ENCODE peak calls at places on chromosomes 13 and 19, in four cellular contexts. W is HepG2, C is K562, X is Panc1. A is an unnamed sample.

GRCh38 chr13:29937836-29938235 is 87.4 kb upstream of the UBL3 start:
- DNase-seq in W (no peak), C (no peak), X (no peak), A (no peak)

GRCh38 chr19:16273005-16273404 is 51.6 kb upstream of the KLF2 start:
- DNase-seq in W (no peak), C (no peak), X (no peak), A (no peak)

GRCh38 chr13:104937881-104938280 is 1597.6 kb downstream of the EFNB2 start:
- DNase-seq in W (no peak), C (no peak), X (no peak), A (no peak)

GRCh38 chr13:109807345-109807744 is 21.0 kb upstream of the IRS2 start:
- DNase-seq in W (no peak), C (no peak), X (no peak), A (no peak)

GRCh38 chr19:38512277-38512676 is 78.8 kb downstream of the RYR1 start:
- DNase-seq in W (no peak), C (no peak), X (no peak), A (no peak)

GRCh38 chr19:6925801-6926751 is 38.7 kb downstream of the ADGRE1 start:
- DNase-seq in W (no peak), C (no peak), X (no peak), A (no peak)

GRCh38 chr19:6278740-6279619 is 795 bp downstream of the MLLT1 start:
- DNase-seq in W (no peak), C (no peak), X (no peak), A (no peak)

GRCh38 chr13:94228781-94229180 is 250.7 kb downstream of the DCT start:
- DNase-seq in W (no peak), C (no peak), X (no peak), A (no peak)

GRCh38 chr13:46334423-46334822 is 52.6 kb downstream of the RUBCNL start:
- DNase-seq in W (no peak), C (no peak), X (no peak), A (no peak)

GRCh38 chr13:33228645-33229445 is 56.7 kb downstream of the STARD13 start:
- DNase-seq in W (peak), C (peak), X (no peak), A (peak)

GRCh38 chr13:23612182-23612581 is 42.0 kb downstream of the TNFRSF19 start:
- DNase-seq in W (no peak), C (no peak), X (no peak), A (no peak)

GRCh38 chr13:40194204-40194806 is 472.1 kb downstream of the FOXO1 start:
- DNase-seq in W (no peak), C (no peak), X (no peak), A (no peak)

GRCh38 chr13:27401210-27401609 is 23.2 kb upstream of the GTF3A start:
- DNase-seq in W (no peak), C (no peak), X (no peak), A (no peak)

GRCh38 chr13:31000889-31001288 is 68.4 kb downstream of the TEX26 start:
- DNase-seq in W (no peak), C (no peak), X (no peak), A (no peak)

GRCh38 chr13:34360702-34361101 is 542.8 kb downstream of the RFC3 start:
- DNase-seq in W (no peak), C (no peak), X (no peak), A (no peak)

GRCh38 chr13:42364613-42365000 is 92.7 kb downstream of the AKAP11 start:
- DNase-seq in W (no peak), C (no peak), X (no peak), A (no peak)

GRCh38 chr13:42753697-42754096 is 27.7 kb upstream of the FAM216B start:
- DNase-seq in W (no peak), C (no peak), X (no peak), A (no peak)

GRCh38 chr19:18612772-18613588 is at the start of gene TMEM59L:
- DNase-seq in W (no peak), C (no peak), X (no peak), A (no peak)

GRCh38 chr19:35327642-35328041 is 1.3 kb upstream of the CD22 start:
- DNase-seq in W (peak), C (peak), X (no peak), A (no peak)

GRCh38 chr19:1270168-1270853 is 1.2 kb downstream of the CIRBP start:
- DNase-seq in W (no peak), C (peak), X (no peak), A (no peak)

GRCh38 chr19:35346193-35347052 is 1.3 kb upstream of the FFAR1 start:
- DNase-seq in W (peak), C (peak), X (no peak), A (no peak)

GRCh38 chr19:29583196-29584006 is 22.7 kb upstream of the POP4 start:
- DNase-seq in W (no peak), C (no peak), X (no peak), A (no peak)

GRCh38 chr19:48516536-48516935 is 4.9 kb upstream of the LMTK3 start:
- DNase-seq in W (no peak), C (no peak), X (no peak), A (no peak)

GRCh38 chr19:7863157-7863970 is 10.8 kb downstream of the PRR36 start:
- DNase-seq in W (no peak), C (peak), X (no peak), A (no peak)

GRCh38 chr19:14361824-14362223 is 19.4 kb upstream of the ADGRE5 start:
- DNase-seq in W (no peak), C (peak), X (no peak), A (no peak)

GRCh38 chr13:26811636-26812035 is 51.0 kb upstream of the GPR12 start:
- DNase-seq in W (no peak), C (no peak), X (no peak), A (no peak)

GRCh38 chr19:20923077-20923871 is at the start of gene ZNF85:
- DNase-seq in W (peak), C (peak), X (peak), A (peak)

GRCh38 chr13:108961542-108962125 is 332.2 kb downstream of the MYO16 start:
- DNase-seq in W (peak), C (peak), X (peak), A (peak)

GRCh38 chr19:42176990-42177685 is 40.3 kb downstream of the DEDD2 start:
- DNase-seq in W (peak), C (peak), X (no peak), A (peak)
- TF ChIP-seq TCF7L2 in W (no peak), C (no peak), X (no peak), A (no peak)

GRCh38 chr13:113168211-113168610 is 9.8 kb downstream of the PROZ start:
- DNase-seq in W (no peak), C (no peak), X (no peak), A (no peak)

GRCh38 chr13:113172419-113172926 is 14.0 kb downstream of the PROZ start:
- DNase-seq in W (no peak), C (no peak), X (no peak), A (no peak)

GRCh38 chr13:113171250-113172125 is 13.0 kb downstream of the PROZ start:
- DNase-seq in W (no peak), C (no peak), X (no peak), A (no peak)

GRCh38 chr13:113169277-113170272 is 11.1 kb downstream of the PROZ start:
- DNase-seq in W (peak), C (no peak), X (no peak), A (no peak)

DNA sequence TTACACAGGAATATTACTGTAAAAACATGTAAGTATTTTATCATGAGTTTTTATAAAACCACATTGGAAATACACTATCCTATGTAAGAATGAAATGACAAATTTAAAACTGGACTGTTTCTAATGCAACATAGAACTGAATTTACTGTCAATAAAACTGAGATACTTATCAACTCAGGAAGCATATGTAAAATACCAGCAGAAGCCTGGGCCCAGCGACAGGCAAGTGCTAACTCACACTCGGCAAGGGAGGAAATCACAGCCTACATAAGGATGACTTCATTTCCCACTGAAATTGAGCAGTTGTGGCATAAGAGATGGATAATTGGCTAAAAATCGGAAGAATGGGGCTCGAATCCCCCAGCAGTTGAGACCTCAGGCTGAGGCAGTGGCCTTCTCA is 12.1 kb downstream of the PROZ start:
- DNase-seq in W (no peak), C (no peak), X (no peak), A (no peak)
- TF ChIP-seq TCF7L2 in W (no peak), C (no peak), X (no peak), A (no peak)

DNA sequence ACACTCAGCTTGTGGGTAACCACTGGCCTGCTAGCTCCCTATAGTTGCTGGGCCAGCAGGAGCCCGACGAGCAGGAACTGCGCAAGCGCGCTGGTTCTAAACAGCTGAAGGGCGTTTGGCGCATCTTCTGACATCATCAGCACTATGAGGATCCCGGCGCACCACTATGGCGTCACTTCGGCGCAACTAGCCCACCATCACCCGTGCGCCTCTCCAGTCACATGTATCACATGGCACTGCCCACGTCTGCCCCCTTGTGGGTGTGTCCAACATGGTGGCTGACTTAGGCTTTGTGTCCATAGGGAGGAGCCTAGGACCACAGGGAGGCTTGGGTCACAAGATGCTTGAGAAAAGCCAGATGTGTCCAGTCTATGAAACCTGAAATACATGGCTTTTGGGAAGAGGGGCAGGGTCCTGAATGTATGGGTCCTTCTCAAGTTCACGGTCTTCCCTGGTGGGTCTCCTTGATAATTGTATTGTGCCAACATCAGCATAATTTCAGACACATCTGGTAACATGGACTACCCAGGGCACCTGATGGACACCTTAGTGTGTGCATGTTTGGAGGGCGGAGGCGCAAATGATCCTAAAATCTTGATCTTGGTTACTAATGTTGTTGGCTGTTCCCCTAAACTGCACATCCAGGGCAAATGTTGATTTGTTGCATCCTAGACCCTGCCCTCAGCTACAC is 18.0 kb downstream of the KLK4 start:
- DNase-seq in W (no peak), C (peak), X (no peak), A (peak)
- TF ChIP-seq TCF7L2 in W (no peak), C (no peak), X (no peak), A (no peak)

GRCh38 chr13:48153186-48153585 is 58.3 kb upstream of the MED4 start:
- DNase-seq in W (no peak), C (no peak), X (no peak), A (no peak)

GRCh38 chr13:48154671-48155070 is 59.8 kb upstream of the MED4 start:
- DNase-seq in W (peak), C (no peak), X (no peak), A (no peak)

GRCh38 chr13:48155850-48156249 is 60.9 kb upstream of the MED4 start:
- DNase-seq in W (no peak), C (no peak), X (peak), A (peak)

GRCh38 chr13:48151343-48151742 is 56.4 kb upstream of the MED4 start:
- DNase-seq in W (no peak), C (no peak), X (no peak), A (no peak)

DNA sequence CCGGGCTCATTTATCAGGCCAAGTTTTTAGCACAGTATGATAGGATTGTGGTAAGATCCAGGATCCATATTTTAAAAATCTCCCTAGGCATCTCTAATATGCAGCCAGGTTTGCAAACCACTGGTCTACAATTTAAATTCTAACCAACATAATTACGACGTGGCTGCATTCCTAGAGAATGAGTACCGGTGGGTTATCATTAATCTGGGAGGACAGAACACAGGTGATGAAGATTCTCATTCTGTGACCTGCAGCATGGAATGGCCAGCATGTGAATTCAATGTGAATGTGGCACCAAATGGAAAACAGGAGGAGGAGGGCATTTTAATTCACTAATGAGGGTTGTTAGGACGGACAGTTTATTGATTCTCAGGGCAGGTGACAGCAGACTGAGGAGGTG is 56.9 kb upstream of the MED4 start:
- DNase-seq in W (no peak), C (no peak), X (no peak), A (no peak)
- TF ChIP-seq TCF7L2 in W (no peak), C (no peak), X (no peak), A (no peak)

DNA sequence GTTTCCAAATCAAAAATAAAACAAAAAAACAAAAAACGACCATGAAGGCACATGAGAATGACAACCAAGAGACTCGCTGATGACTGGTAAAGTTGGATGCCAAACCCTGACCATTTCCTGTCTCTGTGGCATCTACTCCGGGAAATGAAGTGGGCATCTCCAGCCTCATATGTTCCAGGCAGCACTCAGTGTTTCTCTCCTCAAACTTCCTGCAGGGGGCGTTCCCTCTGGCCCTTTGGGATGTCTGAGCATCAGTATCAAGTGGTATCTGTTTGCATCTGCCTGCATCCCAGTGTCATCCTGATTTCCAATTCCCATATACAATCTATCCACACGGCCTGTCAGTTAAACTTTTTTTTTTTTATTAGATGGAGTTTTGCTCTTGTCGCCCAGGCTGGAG is 9.8 kb upstream of the SIGLEC12 start:
- DNase-seq in W (peak), C (peak), X (no peak), A (peak)
- TF ChIP-seq TCF7L2 in W (no peak), C (no peak), X (no peak), A (no peak)

GRCh38 chr19:3823345-3823704 is 37.1 kb upstream of the MATK start:
- DNase-seq in W (no peak), C (no peak), X (no peak), A (no peak)

GRCh38 chr19:3822683-3823344 is 36.6 kb upstream of the MATK start:
- DNase-seq in W (no peak), C (no peak), X (no peak), A (no peak)

GRCh38 chr19:3825286-3825956 is 39.2 kb upstream of the MATK start:
- DNase-seq in W (no peak), C (no peak), X (no peak), A (no peak)

GRCh38 chr19:3827306-3827705 is 41.1 kb upstream of the MATK start:
- DNase-seq in W (no peak), C (no peak), X (no peak), A (no peak)

DNA sequence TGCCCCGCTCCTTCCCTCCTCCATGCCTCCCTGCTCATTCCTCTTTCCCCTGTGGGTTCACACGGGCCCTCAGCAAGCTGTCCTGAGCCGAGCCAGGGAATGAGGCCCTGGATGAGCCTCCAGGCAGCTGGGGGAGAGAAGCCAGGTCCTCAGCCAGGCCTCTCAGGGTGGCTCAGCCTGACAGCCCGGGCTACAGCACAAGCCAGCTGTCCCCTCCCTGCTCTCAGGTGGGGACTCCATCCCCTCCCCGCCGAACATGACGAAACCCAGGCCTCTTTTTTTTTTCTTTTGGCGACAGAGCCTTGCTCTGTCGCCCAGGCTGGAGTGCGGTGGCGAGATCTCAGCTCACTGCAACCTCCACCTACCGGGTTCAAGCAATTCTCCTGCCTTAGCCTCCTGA is 40.0 kb upstream of the MATK start:
- DNase-seq in W (no peak), C (no peak), X (no peak), A (no peak)
- TF ChIP-seq TCF7L2 in W (no peak), C (no peak), X (no peak), A (no peak)